ENCODE peak calls at places on chromosomes 11 and 22, in five cellular contexts. S, I, W, A and O are unnamed samples.

GRCh38 chr22:35838849-35839646 is 121.4 kb downstream of the APOL5 start:
- DNase-seq in S (peak; percentile 27), I (no peak), W (peak; percentile 61), A (no peak), O (no peak)

GRCh38 chr11:47791774-47792173 is 24.6 kb upstream of the FNBP4 start:
- DNase-seq in S (no peak), I (no peak), W (no peak), A (no peak), O (no peak)

GRCh38 chr11:46330154-46330886 is 16.9 kb upstream of the DGKZ start:
- DNase-seq in S (no peak), I (no peak), W (no peak), A (no peak), O (no peak)

GRCh38 chr11:37525336-37525735 is 927.3 kb upstream of the RAG2 start:
- DNase-seq in S (no peak), I (no peak), W (no peak), A (no peak), O (no peak)

GRCh38 chr11:3735827-3736226 is 61.5 kb downstream of the NUP98 start:
- DNase-seq in S (no peak), I (no peak), W (no peak), A (no peak), O (no peak)

GRCh38 chr11:118212131-118212725 is 12.6 kb downstream of the JAML start:
- DNase-seq in S (no peak), I (no peak), W (no peak), A (no peak), O (peak; percentile 79)

GRCh38 chr11:14141676-14142075 is 179.2 kb downstream of the SPON1 start:
- DNase-seq in S (no peak), I (no peak), W (no peak), A (no peak), O (no peak)

GRCh38 chr22:29184886-29185575 is 20.7 kb upstream of the EMID1 start:
- DNase-seq in S (no peak), I (no peak), W (no peak), A (no peak), O (no peak)

GRCh38 chr11:45023065-45023365 is 72.3 kb upstream of the TP53I11 start:
- DNase-seq in S (no peak), I (no peak), W (no peak), A (no peak), O (no peak)

GRCh38 chr11:68380786-68381622 is 68.6 kb downstream of the LRP5 start:
- DNase-seq in S (no peak), I (no peak), W (no peak), A (no peak), O (no peak)

GRCh38 chr11:100676901-100677300 is 10.2 kb upstream of the ARHGAP42 start:
- DNase-seq in S (no peak), I (no peak), W (no peak), A (no peak), O (no peak)

GRCh38 chr11:82682003-82682751 is 51.5 kb downstream of the FAM181B start:
- DNase-seq in S (peak; percentile 9), I (peak; percentile 11), W (peak; percentile 57), A (no peak), O (no peak)

GRCh38 chr11:116772443-116773202 is at the start of gene BUD13:
- DNase-seq in S (peak; percentile 92), I (peak; percentile 43), W (no peak), A (peak; percentile 81), O (peak; percentile 91)

GRCh38 chr11:126378763-126379162 is 23.3 kb downstream of the ST3GAL4 start:
- DNase-seq in S (no peak), I (no peak), W (no peak), A (no peak), O (no peak)

GRCh38 chr11:74696932-74697687 is 34.1 kb downstream of the CHRDL2 start:
- DNase-seq in S (no peak), I (peak; percentile 13), W (peak; percentile 83), A (no peak), O (peak; percentile 91)

GRCh38 chr11:128520886-128521696 is 66.3 kb downstream of the ETS1 start:
- DNase-seq in S (no peak), I (no peak), W (no peak), A (no peak), O (no peak)

GRCh38 chr11:115161876-115162275 is 342.3 kb downstream of the CADM1 start:
- DNase-seq in S (no peak), I (no peak), W (no peak), A (no peak), O (no peak)

GRCh38 chr11:73528420-73528819 is 69.5 kb downstream of the FAM168A start:
- DNase-seq in S (no peak), I (no peak), W (no peak), A (no peak), O (no peak)

GRCh38 chr11:110463153-110463552 is 33.4 kb downstream of the FDX1 start:
- DNase-seq in S (peak; percentile 21), I (no peak), W (no peak), A (no peak), O (peak; percentile 41)

GRCh38 chr11:125165664-125166346 is 1.3 kb downstream of the PKNOX2 start:
- DNase-seq in S (no peak), I (no peak), W (no peak), A (no peak), O (no peak)

GRCh38 chr11:67354314-67355022 is 1.1 kb upstream of the POLD4 start:
- DNase-seq in S (peak; percentile 87), I (peak; percentile 64), W (peak; percentile 89), A (peak; percentile 26), O (peak; percentile 77)

GRCh38 chr11:33893711-33894401 is 2.0 kb upstream of the LMO2 start:
- DNase-seq in S (no peak), I (no peak), W (no peak), A (no peak), O (no peak)

GRCh38 chr11:65422104-65422632 is 430 bp upstream of the NEAT1 start:
- DNase-seq in S (peak; percentile 97), I (peak; percentile 92), W (peak; percentile 92), A (peak; percentile 94), O (peak; percentile 97)

GRCh38 chr11:93166867-93167266 is 30.9 kb downstream of the SLC36A4 start:
- DNase-seq in S (no peak), I (no peak), W (no peak), A (no peak), O (no peak)